ENCODE peak calls at places on chromosomes 2 and 18, in four cellular contexts. Q is CD8-positive, alpha-beta memory T cell; S is tibial nerve; U is mesenchymal stem cell. F is an unnamed sample.

GRCh38 chr2:12061317-12061716 is 314.9 kb downstream of the LPIN1 start:
- DNase-seq in Q (no peak), S (no peak), U (peak; percentile 37), F (no peak)

GRCh38 chr2:223590964-223591363 is 11.2 kb downstream of the SCG2 start:
- DNase-seq in Q (no peak), S (no peak), U (no peak), F (no peak)

GRCh38 chr2:217884985-217885384 is 117.8 kb downstream of the TNS1 start:
- DNase-seq in Q (no peak), S (no peak), U (no peak), F (no peak)

GRCh38 chr18:55322176-55322735 is 265.7 kb downstream of the TCF4 start:
- DNase-seq in Q (no peak), S (peak; percentile 81), U (peak; percentile 96), F (peak; percentile 81)

GRCh38 chr2:228689049-228689448 is 507.6 kb upstream of the SPHKAP start:
- DNase-seq in Q (no peak), S (no peak), U (peak; percentile 21), F (peak; percentile 10)

GRCh38 chr2:43075054-43075593 is 151.3 kb downstream of the ZFP36L2 start:
- DNase-seq in Q (no peak), S (peak; percentile 80), U (peak; percentile 97), F (peak; percentile 58)

GRCh38 chr18:9712130-9712577 is 4.1 kb downstream of the RAB31 start:
- DNase-seq in Q (no peak), S (no peak), U (no peak), F (no peak)

GRCh38 chr2:202317080-202317859 is 51.7 kb downstream of the NOP58 start:
- DNase-seq in Q (no peak), S (peak; percentile 35), U (peak; percentile 63), F (peak; percentile 66)

GRCh38 chr2:46644690-46645385 is 165.5 kb downstream of the TMEM247 start:
- DNase-seq in Q (no peak), S (no peak), U (peak; percentile 32), F (no peak)

GRCh38 chr2:15855766-15856260 is 84.5 kb upstream of the MYCN start:
- DNase-seq in Q (no peak), S (no peak), U (no peak), F (no peak)

GRCh38 chr2:228548230-228548629 is 366.7 kb upstream of the SPHKAP start:
- DNase-seq in Q (no peak), S (no peak), U (no peak), F (no peak)

GRCh38 chr2:42566837-42567251 is 1.6 kb upstream of the MTA3 start:
- DNase-seq in Q (no peak), S (no peak), U (peak; percentile 16), F (no peak)

GRCh38 chr2:174682578-174683391 is 81.5 kb downstream of the CHRNA1 start:
- DNase-seq in Q (peak; percentile 80), S (peak; percentile 60), U (peak; percentile 70), F (peak; percentile 73)

GRCh38 chr2:21860913-21861312 is 737.1 kb downstream of the TDRD15 start:
- DNase-seq in Q (no peak), S (no peak), U (peak; percentile 5), F (no peak)

GRCh38 chr2:99876956-99877355 is 265.4 kb downstream of the AFF3 start:
- DNase-seq in Q (no peak), S (no peak), U (peak; percentile 26), F (no peak)

GRCh38 chr2:223815186-223815883 is 22.0 kb downstream of the AP1S3 start:
- DNase-seq in Q (no peak), S (no peak), U (peak; percentile 80), F (no peak)

GRCh38 chr2:289362-290089 is 1.6 kb upstream of the ALKAL2 start:
- DNase-seq in Q (no peak), S (no peak), U (peak; percentile 35), F (no peak)

GRCh38 chr2:96412307-96413066 is 76.9 kb downstream of the NCAPH start:
- DNase-seq in Q (no peak), S (no peak), U (no peak), F (no peak)

GRCh38 chr2:190497428-190497827 is 37.1 kb downstream of the NEMP2 start:
- DNase-seq in Q (no peak), S (no peak), U (no peak), F (no peak)

GRCh38 chr2:101173707-101174295 is 22.6 kb upstream of the TBC1D8 start:
- DNase-seq in Q (no peak), S (no peak), U (no peak), F (no peak)

GRCh38 chr2:111057045-111057444 is 63.7 kb upstream of the BCL2L11 start:
- DNase-seq in Q (no peak), S (no peak), U (no peak), F (no peak)

GRCh38 chr2:168944065-168944464 is 43.0 kb downstream of the G6PC2 start:
- DNase-seq in Q (no peak), S (no peak), U (no peak), F (no peak)

GRCh38 chr2:176653856-176654443 is 384.7 kb downstream of the MTX2 start:
- DNase-seq in Q (peak; percentile 53), S (no peak), U (peak; percentile 69), F (peak; percentile 71)

GRCh38 chr2:173607601-173608311 is 253.1 kb downstream of the CDCA7 start:
- DNase-seq in Q (no peak), S (no peak), U (no peak), F (no peak)

GRCh38 chr2:236177967-236178909 is 10.1 kb upstream of the GBX2 start:
- DNase-seq in Q (no peak), S (no peak), U (peak; percentile 55), F (peak; percentile 78)

DNA sequence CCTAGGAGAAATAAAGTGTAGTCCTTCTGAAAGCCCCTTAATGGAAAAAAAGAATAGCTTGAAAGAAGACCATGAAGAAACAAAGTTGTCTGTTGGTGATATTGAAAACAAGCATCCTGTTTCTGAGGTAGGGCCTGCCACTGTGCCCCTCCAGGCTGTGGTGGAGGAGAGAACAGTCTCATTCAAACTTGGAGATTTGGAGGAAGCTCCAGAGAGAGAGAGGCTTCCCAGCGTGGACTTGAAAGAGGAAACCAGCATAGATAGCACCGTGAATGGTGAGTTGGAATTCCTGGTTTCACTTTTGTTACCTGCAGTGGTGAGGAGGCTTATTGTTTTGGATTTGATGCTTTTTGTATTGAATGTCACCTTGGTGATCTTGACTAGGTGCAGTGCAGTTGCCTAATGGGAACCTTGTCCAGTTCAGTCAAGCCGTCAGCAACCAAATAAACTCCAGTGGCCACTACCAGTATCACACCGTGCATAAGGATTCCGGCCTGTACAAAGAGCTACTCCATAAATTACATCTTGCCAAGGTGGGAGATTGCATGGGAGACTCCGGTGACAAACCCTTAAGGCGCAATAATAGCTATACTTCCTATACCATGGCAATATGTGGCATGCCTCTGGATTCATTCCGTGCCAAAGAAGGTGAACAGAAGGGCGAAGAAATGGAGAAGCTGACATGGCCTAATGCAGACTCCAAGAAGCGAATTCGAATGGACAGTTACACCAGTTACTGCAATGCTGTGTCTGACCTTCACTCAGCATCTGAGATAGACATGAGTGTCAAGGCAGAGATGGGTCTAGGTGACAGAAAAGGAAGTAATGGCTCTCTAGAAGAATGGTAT is 13.3 kb downstream of the SLC20A1 start:
- DNase-seq in Q (no peak), S (no peak), U (no peak), F (no peak)
- H3K36me3 ChIP-seq in Q (peaks cover 62% of the 10 kb centered on the region), S (no peaks in the 10 kb centered on the region), U (peaks cover 94% of the 10 kb centered on the region), F (peaks cover 60% of the 10 kb centered on the region)

GRCh38 chr2:113861740-113862139 is 28.1 kb upstream of the ACTR3 start:
- DNase-seq in Q (no peak), S (no peak), U (no peak), F (no peak)
- H3K4me1 ChIP-seq in Q (no peaks in the 10 kb centered on the region), S (no peaks in the 10 kb centered on the region), U (no peaks in the 10 kb centered on the region), F (no peaks in the 10 kb centered on the region)

GRCh38 chr2:75656563-75656962 is 10.0 kb downstream of the MRPL19 start:
- DNase-seq in Q (no peak), S (no peak), U (no peak), F (no peak)

GRCh38 chr2:75655861-75656260 is 9.3 kb downstream of the MRPL19 start:
- DNase-seq in Q (no peak), S (no peak), U (no peak), F (no peak)

GRCh38 chr2:75654012-75654411 is 7.4 kb downstream of the MRPL19 start:
- DNase-seq in Q (no peak), S (no peak), U (no peak), F (no peak)

DNA sequence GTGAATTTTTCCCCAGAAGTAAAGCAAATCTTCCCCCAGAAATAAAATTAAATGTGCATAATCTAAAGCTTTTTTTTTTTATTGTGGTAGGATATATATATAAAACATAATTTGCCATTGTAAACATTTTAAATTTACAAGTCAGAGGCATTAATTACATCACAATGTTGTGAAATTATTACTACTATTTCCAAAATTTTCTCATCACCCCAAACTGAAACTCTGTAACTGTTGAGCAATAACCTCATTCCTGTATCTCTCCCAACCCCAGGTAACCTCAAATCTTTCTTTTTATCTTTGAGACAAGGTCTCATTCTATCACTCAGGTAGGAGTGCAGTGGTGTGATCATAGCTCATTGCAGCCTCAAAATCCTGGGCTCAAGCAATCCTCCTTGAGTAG is 11.2 kb downstream of the MRPL19 start:
- DNase-seq in Q (no peak), S (no peak), U (no peak), F (no peak)
- H3K36me3 ChIP-seq in Q (peaks cover 50% of the 10 kb centered on the region), S (peaks cover 3% of the 10 kb centered on the region), U (peaks cover 92% of the 10 kb centered on the region), F (peaks cover 15% of the 10 kb centered on the region)

DNA sequence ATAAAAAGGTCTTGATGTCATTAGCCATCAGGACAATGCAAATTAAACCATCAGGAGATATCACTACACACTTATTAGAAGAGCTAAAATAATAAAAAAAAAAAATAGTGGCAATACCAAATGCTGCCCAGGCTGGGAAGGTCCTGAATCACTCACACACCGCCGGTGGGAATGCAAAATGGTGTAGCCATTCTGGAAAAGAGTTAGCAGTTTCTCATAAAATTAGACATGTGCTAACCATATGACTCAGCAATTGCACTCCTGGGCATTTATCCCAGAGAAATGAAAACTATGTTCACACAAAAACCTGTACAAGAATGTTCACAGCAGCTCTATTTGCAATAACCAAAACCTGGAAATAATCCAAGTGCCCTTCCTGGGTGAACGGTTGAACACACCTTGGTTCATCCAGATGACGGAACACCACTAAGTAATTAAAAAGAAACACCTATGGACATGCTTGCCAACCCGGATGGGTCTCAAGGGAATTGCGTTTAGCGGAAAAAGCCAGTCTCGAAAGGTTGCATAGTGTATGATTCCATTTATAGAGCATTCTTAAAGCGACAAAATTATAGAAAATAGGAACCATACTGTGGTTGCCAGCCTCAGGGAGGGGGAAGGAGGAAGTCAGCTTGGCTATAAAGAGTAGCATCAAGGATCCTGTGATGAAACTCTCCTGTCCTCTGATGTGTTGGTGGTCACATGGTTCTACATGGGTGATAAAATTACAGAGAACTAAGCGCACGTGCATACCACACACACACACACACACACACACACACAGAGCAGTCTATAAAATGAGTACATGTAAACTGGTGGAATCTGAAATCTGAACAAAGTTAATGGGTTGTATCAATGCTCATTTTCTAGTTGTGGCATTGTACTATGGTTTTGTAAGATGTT is 4.6 kb downstream of the MBP start:
- DNase-seq in Q (peak; percentile 65), S (no peak), U (peak; percentile 56), F (no peak)
- H3K4me1 ChIP-seq in Q (peaks cover 72% of the 10 kb centered on the region), S (no peaks in the 10 kb centered on the region), U (peaks cover 32% of the 10 kb centered on the region), F (no peaks in the 10 kb centered on the region)

GRCh38 chr2:159194241-159194640 is 92.3 kb downstream of the WDSUB1 start:
- DNase-seq in Q (no peak), S (no peak), U (no peak), F (no peak)
- H3K36me3 ChIP-seq in Q (no peaks in the 10 kb centered on the region), S (peaks cover 2% of the 10 kb centered on the region), U (peaks cover 23% of the 10 kb centered on the region), F (no peaks in the 10 kb centered on the region)

GRCh38 chr2:233329489-233330135 is 22.0 kb downstream of the SAG start:
- DNase-seq in Q (no peak), S (no peak), U (peak; percentile 27), F (no peak)
- H3K4me1 ChIP-seq in Q (peaks cover 51% of the 10 kb centered on the region), S (no peaks in the 10 kb centered on the region), U (peaks cover 5% of the 10 kb centered on the region), F (no peaks in the 10 kb centered on the region)